ENCODE peak calls at places on chromosomes 11 and 22, in nine cellular contexts. G is HCT116, O is vagina, R is stomach, V is spleen, I is endothelial cell of umbilical vein, U is SK-N-SH, K is GM23338, D is HL-60. S is an unnamed sample.

GRCh38 chr11:110131386-110132123 is 38.4 kb downstream of the ZC3H12C start:
- DNase-seq in G (no peak), O (no peak), R (no peak), V (no peak), I (no peak), U (no peak), K (peak; percentile 3), D (no peak), S (no peak)

GRCh38 chr11:15744693-15745092 is 611.7 kb downstream of the SOX6 start:
- DNase-seq in G (no peak), O (no peak), R (no peak), V (no peak), I (no peak), U (no peak), K (no peak), D (no peak), S (no peak)

GRCh38 chr22:43435851-43436535 is 24.2 kb downstream of the MPPED1 start:
- DNase-seq in G (no peak), O (no peak), R (peak; percentile 88), V (peak; percentile 25), I (no peak), U (no peak), K (no peak), D (no peak), S (no peak)

GRCh38 chr11:123054301-123055065 is 7.5 kb downstream of the HSPA8 start:
- DNase-seq in G (peak; percentile 56), O (no peak), R (no peak), V (no peak), I (peak; percentile 68), U (peak; percentile 75), K (peak; percentile 95), D (peak; percentile 54), S (no peak)

GRCh38 chr11:119148855-119149370 is at the start of gene ABCG4:
- DNase-seq in G (no peak), O (no peak), R (peak; percentile 29), V (no peak), I (no peak), U (peak; percentile 82), K (peak; percentile 70), D (no peak), S (no peak)

GRCh38 chr11:3967695-3968094 is 112.2 kb downstream of the STIM1 start:
- DNase-seq in G (no peak), O (no peak), R (no peak), V (no peak), I (no peak), U (no peak), K (no peak), D (no peak), S (no peak)

GRCh38 chr11:4094348-4095291 is at the start of gene RRM1:
- DNase-seq in G (peak; percentile 93), O (peak; percentile 97), R (peak; percentile 92), V (peak; percentile 96), I (peak; percentile 98), U (peak; percentile 94), K (peak; percentile 98), D (peak; percentile 98), S (peak; percentile 94)

GRCh38 chr11:44582641-44583352 is 17.3 kb downstream of the CD82 start:
- DNase-seq in G (no peak), O (no peak), R (no peak), V (no peak), I (no peak), U (no peak), K (no peak), D (no peak), S (no peak)

GRCh38 chr11:115682901-115683300 is 178.7 kb upstream of the CADM1 start:
- DNase-seq in G (no peak), O (no peak), R (no peak), V (no peak), I (no peak), U (no peak), K (no peak), D (no peak), S (no peak)

GRCh38 chr11:112835556-112835955 is 125.7 kb upstream of the NCAM1 start:
- DNase-seq in G (no peak), O (no peak), R (no peak), V (no peak), I (no peak), U (peak; percentile 45), K (no peak), D (no peak), S (no peak)

GRCh38 chr11:22138264-22138663 is 54.6 kb upstream of the ANO5 start:
- DNase-seq in G (no peak), O (no peak), R (no peak), V (no peak), I (no peak), U (no peak), K (no peak), D (no peak), S (no peak)

GRCh38 chr11:113274708-113275582 is 39.4 kb upstream of the TTC12 start:
- DNase-seq in G (no peak), O (no peak), R (no peak), V (no peak), I (no peak), U (peak; percentile 44), K (peak; percentile 52), D (no peak), S (no peak)

DNA sequence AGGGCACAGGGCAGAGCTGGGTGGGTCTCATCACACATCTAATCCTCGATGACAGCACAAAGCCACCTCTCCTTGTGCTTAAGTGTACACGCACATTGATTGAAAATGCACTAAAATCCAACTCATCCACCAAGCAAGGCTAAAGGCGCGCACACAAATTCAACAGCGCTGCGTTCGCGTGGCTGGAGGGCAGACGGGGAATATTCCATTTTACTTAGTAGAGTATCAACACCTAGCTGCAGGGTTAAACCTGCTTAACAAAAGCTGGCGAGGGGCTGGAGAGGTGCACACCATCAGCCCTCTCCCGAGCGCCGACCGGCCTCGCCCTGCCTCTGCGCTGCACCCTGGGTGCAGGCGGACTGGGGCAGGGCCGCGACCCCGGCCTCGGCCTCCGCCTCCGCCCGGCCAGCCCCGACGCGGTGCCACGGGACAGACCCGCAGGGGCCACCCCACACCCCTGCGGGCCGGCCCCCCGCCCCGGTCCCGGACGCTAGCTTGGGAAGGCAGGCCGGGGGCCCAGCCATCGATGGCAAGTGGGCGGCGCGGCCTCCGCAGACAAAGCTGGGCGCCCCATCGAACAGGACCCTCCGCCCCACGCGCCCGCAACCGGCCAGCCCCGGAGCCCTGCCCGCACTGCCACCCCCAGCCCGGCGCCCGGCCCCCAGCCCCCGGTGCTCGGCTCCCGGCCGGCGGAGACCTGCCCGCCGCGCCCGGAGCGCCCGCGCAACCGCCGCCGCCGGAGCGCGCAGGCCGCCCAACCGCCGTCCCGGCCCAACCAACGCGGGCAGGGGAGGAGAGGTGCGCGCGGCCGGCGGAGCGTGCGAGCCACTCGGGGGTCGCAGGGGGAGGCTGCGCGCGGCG is 914 bp downstream of the PRDM10 start:
- DNase-seq in G (no peak), O (no peak), R (peak; percentile 40), V (no peak), I (peak; percentile 52), U (no peak), K (peak; percentile 54), D (peak; percentile 29), S (peak; percentile 44)
- TF ChIP-seq POLR2AphosphoS5 in G (no peak), O (peak; percentile 26), R (no peak), V (no peak), I (no peak), U (no peak), K (peak; percentile 5), D (no peak), S (peak; percentile 64)

DNA sequence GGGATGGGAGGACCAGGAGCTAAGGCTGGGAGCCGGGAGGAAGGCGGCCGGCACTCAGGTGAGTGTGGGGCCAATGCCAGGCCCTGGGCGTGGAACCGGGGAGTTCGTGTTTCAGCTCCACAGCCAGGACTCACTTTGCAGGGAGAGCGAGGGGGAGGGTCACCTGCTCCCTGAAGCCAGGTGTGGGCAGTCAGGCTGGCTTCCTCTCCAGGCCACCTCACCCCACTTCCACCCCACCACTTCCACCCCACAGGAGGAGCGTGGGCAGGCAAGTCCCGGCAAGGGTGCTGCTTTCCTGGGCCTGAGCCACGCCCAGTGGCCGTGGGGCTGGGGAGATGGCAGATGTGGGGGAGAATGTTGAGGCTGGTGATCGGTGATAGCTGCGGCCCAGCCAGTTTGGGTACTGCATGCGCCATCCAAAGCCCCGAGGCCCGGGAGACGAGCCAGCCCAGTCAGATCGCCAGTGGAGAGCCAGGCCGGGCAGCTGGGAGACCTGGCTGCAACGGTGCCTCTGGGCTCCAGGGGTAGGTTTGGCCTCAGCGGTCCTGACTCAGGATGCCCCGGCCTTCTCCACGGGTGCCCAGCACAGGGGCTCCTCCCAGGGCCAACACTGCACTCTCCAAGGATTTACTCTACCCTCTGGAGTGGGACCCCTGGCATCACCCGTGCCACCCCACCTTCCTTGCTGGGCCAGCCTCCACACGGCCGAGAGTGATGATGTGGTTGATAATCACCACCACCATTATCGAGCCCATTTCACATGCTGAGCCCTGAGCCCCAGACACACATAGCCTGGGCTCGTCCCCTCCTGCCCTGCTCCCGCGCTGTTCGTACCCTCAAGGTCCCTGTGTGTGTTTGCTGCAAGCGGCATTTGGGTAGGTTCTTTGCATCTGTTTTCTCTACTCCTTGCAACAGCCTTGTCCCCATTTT is 93.8 kb downstream of the WNT7B start:
- DNase-seq in G (no peak), O (no peak), R (no peak), V (peak; percentile 64), I (no peak), U (no peak), K (no peak), D (no peak), S (no peak)
- H3K4me3 ChIP-seq in G (no peak overlapping the region), O (no peak overlapping the region), R (no peak overlapping the region), V (no peak overlapping the region), I (no peak overlapping the region), U (no peak overlapping the region), K (no peak overlapping the region), D (no peak overlapping the region), S (no peak overlapping the region)

DNA sequence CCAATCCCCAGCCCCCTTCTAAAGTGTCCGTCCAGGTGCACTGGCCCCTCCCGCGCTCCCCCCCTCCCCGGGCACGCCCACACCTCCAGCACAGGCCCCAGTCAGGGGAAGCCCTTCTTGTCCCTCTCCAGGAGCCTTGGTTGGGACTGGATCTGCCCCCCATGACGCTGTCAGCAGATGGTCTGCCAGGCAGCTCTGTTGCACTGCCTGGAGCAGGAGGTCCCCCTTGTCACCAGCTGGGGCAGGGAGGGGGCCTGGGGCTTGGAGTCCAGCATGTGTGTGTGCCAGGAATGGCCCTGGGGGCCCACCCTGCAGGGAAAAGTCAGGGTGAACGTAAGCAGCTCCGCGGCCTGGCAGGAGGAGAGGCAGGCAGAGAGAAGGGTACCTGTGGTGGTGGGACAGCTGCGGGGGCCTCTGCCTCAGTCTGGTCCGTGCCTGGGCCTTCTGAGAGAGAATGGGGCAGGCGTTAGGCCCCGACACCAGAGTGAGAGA is 1.6 kb downstream of the IRF7 start:
- DNase-seq in G (no peak), O (no peak), R (no peak), V (peak; percentile 84), I (no peak), U (no peak), K (no peak), D (no peak), S (peak; percentile 32)
- TF ChIP-seq POLR2AphosphoS5 in G (no peak), O (no peak), R (no peak), V (no peak), I (no peak), U (no peak), K (no peak), D (no peak), S (no peak)

DNA sequence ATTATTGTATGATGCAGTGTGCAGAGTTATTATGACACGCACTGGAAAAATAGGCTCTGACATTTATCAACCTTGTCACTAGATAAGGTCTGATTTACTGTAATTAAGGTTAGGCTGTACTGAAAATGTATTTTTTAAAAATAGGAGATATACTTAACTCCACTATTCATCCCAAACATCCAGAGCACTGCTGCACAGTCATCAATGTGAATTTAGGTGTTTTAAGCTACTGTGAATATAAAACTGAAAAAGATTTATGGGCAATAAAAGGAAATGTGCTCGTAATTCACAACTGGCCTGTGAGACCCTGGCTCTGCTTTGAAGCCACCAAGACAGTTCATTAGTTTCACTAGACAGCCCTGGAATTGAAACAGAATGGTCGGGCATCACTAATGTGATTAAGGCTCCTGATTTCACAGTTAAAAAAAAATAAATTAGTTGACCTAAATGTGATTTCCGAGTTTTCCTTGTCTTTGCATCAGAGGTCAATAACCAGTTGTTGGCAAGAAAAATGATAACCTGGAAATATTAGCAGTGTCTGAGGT is 180.4 kb upstream of the GRIA4 start:
- DNase-seq in G (no peak), O (no peak), R (no peak), V (no peak), I (no peak), U (peak; percentile 40), K (no peak), D (no peak), S (no peak)
- H3K4me3 ChIP-seq in G (no peak overlapping the region), O (no peak overlapping the region), R (no peak overlapping the region), V (no peak overlapping the region), I (no peak overlapping the region), U (no peak overlapping the region), K (no peak overlapping the region), D (no peak overlapping the region), S (no peak overlapping the region)